ENCODE peak calls at places on chromosomes 12 and 14, in four cellular contexts. D is cardiac muscle cell; M is GM12892; T is activated gamma-delta T cell treated with anti-CD3 and anti-CD28 coated beads, Interleukin-2, amount 50 U/mL, for 16 hours. L is an unnamed sample.

GRCh38 chr12:94988471-94988870 is 15.0 kb downstream of the NDUFA12 start:
- DNase-seq in D (no peak), M (no peak), T (no peak), L (no peak)

GRCh38 chr12:32115404-32116104 is 8.9 kb downstream of the BICD1 start:
- DNase-seq in D (no peak), M (no peak), T (no peak), L (no peak)

GRCh38 chr14:105126970-105127307 is 41.6 kb downstream of the JAG2 start:
- DNase-seq in D (no peak), M (no peak), T (no peak), L (no peak)

GRCh38 chr14:103847954-103848719 is 762 bp upstream of the PPP1R13B start:
- DNase-seq in D (peak; percentile 73), M (no peak), T (no peak), L (no peak)

GRCh38 chr12:29131539-29131938 is 17.5 kb upstream of the FAR2 start:
- DNase-seq in D (no peak), M (no peak), T (no peak), L (no peak)

GRCh38 chr12:116928504-116928903 is 17.8 kb downstream of the FBXW8 start:
- DNase-seq in D (no peak), M (no peak), T (no peak), L (no peak)

GRCh38 chr12:114657597-114657920 is 26.4 kb downstream of the TBX3 start:
- DNase-seq in D (no peak), M (no peak), T (no peak), L (no peak)

GRCh38 chr14:93045211-93045674 is 70.5 kb downstream of the ITPK1 start:
- DNase-seq in D (peak; percentile 84), M (no peak), T (no peak), L (no peak)

GRCh38 chr12:98149270-98149669 is 366.1 kb upstream of the TMPO start:
- DNase-seq in D (no peak), M (no peak), T (no peak), L (no peak)

GRCh38 chr12:49777800-49778748 is 36.7 kb downstream of the TMBIM6 start:
- DNase-seq in D (peak; percentile 71), M (no peak), T (peak; percentile 63), L (no peak)

GRCh38 chr12:59087077-59087673 is 166.9 kb upstream of the LRIG3 start:
- DNase-seq in D (no peak), M (no peak), T (no peak), L (no peak)

GRCh38 chr12:113195598-113195997 is 10.1 kb downstream of the RITA1 start:
- DNase-seq in D (no peak), M (no peak), T (no peak), L (no peak)

GRCh38 chr12:131074221-131075083 is 120.7 kb downstream of the ADGRD1 start:
- DNase-seq in D (no peak), M (no peak), T (no peak), L (no peak)

GRCh38 chr14:39369029-39369428 is 63.2 kb downstream of the FBXO33 start:
- DNase-seq in D (no peak), M (no peak), T (no peak), L (no peak)

GRCh38 chr14:54226558-54226957 is 170.2 kb upstream of the CDKN3 start:
- DNase-seq in D (no peak), M (no peak), T (no peak), L (no peak)